ENCODE peak calls at places on chromosomes 13 and 19, in seven cellular contexts. One of them, this sample, is unnamed.

GRCh38 chr19:5108866-5109265 is 140.0 kb downstream of the KDM4B start:
- DNase-seq in astrocyte: no peak
- DNase-seq in tibial artery: no peak
- DNase-seq in colonic mucosa: no peak
- DNase-seq in CD4-positive, alpha-beta T cell: no peak
- DNase-seq in AG04450: no peak
- DNase-seq in keratinocyte: no peak
- DNase-seq in this sample: no peak

GRCh38 chr13:28540612-28541011 is 45.7 kb upstream of the FLT1 start:
- DNase-seq in keratinocyte: no peak
- DNase-seq in tibial artery: no peak
- DNase-seq in astrocyte: no peak
- DNase-seq in colonic mucosa: no peak
- DNase-seq in CD4-positive, alpha-beta T cell: no peak
- DNase-seq in AG04450: no peak
- DNase-seq in this sample: peak; percentile 6

GRCh38 chr13:55553736-55554135 is 1587.0 kb upstream of the PRR20A start:
- DNase-seq in keratinocyte: no peak
- DNase-seq in colonic mucosa: no peak
- DNase-seq in astrocyte: no peak
- DNase-seq in CD4-positive, alpha-beta T cell: no peak
- DNase-seq in tibial artery: no peak
- DNase-seq in AG04450: no peak
- DNase-seq in this sample: no peak

GRCh38 chr13:76522083-76522755 is 364.0 kb downstream of the KCTD12 start:
- DNase-seq in astrocyte: peak; percentile 18
- DNase-seq in AG04450: no peak
- DNase-seq in tibial artery: no peak
- DNase-seq in CD4-positive, alpha-beta T cell: no peak
- DNase-seq in colonic mucosa: no peak
- DNase-seq in keratinocyte: peak; percentile 2
- DNase-seq in this sample: peak; percentile 9

GRCh38 chr13:30877335-30877734 is 28.7 kb upstream of the MEDAG start:
- DNase-seq in AG04450: no peak
- DNase-seq in tibial artery: no peak
- DNase-seq in astrocyte: peak; percentile 83
- DNase-seq in CD4-positive, alpha-beta T cell: no peak
- DNase-seq in colonic mucosa: no peak
- DNase-seq in keratinocyte: no peak
- DNase-seq in this sample: peak; percentile 65

GRCh38 chr13:24060993-24061392 is 99.5 kb upstream of the SPATA13 start:
- DNase-seq in colonic mucosa: no peak
- DNase-seq in keratinocyte: no peak
- DNase-seq in CD4-positive, alpha-beta T cell: no peak
- DNase-seq in astrocyte: no peak
- DNase-seq in tibial artery: no peak
- DNase-seq in AG04450: no peak
- DNase-seq in this sample: no peak

GRCh38 chr19:39401549-39402416 is 4.9 kb upstream of the ZFP36 start:
- DNase-seq in keratinocyte: no peak
- DNase-seq in tibial artery: peak; percentile 89
- DNase-seq in colonic mucosa: peak; percentile 87
- DNase-seq in astrocyte: peak; percentile 85
- DNase-seq in AG04450: no peak
- DNase-seq in CD4-positive, alpha-beta T cell: peak; percentile 75
- DNase-seq in this sample: peak; percentile 85

GRCh38 chr19:53545271-53546065 is 7.5 kb downstream of the ZNF331 start:
- DNase-seq in astrocyte: peak; percentile 86
- DNase-seq in AG04450: no peak
- DNase-seq in tibial artery: no peak
- DNase-seq in CD4-positive, alpha-beta T cell: no peak
- DNase-seq in keratinocyte: no peak
- DNase-seq in colonic mucosa: no peak
- DNase-seq in this sample: peak; percentile 55

GRCh38 chr13:92823059-92823458 is 403.5 kb upstream of the GPC6 start:
- DNase-seq in AG04450: no peak
- DNase-seq in colonic mucosa: no peak
- DNase-seq in CD4-positive, alpha-beta T cell: no peak
- DNase-seq in astrocyte: no peak
- DNase-seq in tibial artery: no peak
- DNase-seq in keratinocyte: no peak
- DNase-seq in this sample: no peak

GRCh38 chr13:30446122-30446500 is 19.6 kb downstream of the HMGB1 start:
- DNase-seq in AG04450: no peak
- DNase-seq in keratinocyte: no peak
- DNase-seq in CD4-positive, alpha-beta T cell: no peak
- DNase-seq in astrocyte: no peak
- DNase-seq in tibial artery: no peak
- DNase-seq in colonic mucosa: no peak
- DNase-seq in this sample: no peak

GRCh38 chr13:98327326-98328314 is 150.6 kb upstream of the RNF113B start:
- DNase-seq in AG04450: peak; percentile 18
- DNase-seq in CD4-positive, alpha-beta T cell: no peak
- DNase-seq in keratinocyte: no peak
- DNase-seq in tibial artery: no peak
- DNase-seq in colonic mucosa: no peak
- DNase-seq in astrocyte: peak; percentile 83
- DNase-seq in this sample: peak; percentile 78

GRCh38 chr19:31595521-31595920 is 246.3 kb upstream of the TSHZ3 start:
- DNase-seq in CD4-positive, alpha-beta T cell: no peak
- DNase-seq in keratinocyte: no peak
- DNase-seq in colonic mucosa: no peak
- DNase-seq in astrocyte: no peak
- DNase-seq in AG04450: no peak
- DNase-seq in tibial artery: no peak
- DNase-seq in this sample: no peak

GRCh38 chr19:18633321-18633720 is 3.5 kb upstream of the KLHL26 start:
- DNase-seq in tibial artery: no peak
- DNase-seq in AG04450: no peak
- DNase-seq in astrocyte: no peak
- DNase-seq in colonic mucosa: peak; percentile 35
- DNase-seq in CD4-positive, alpha-beta T cell: no peak
- DNase-seq in keratinocyte: no peak
- DNase-seq in this sample: no peak

GRCh38 chr13:92769064-92769463 is 457.5 kb upstream of the GPC6 start:
- DNase-seq in CD4-positive, alpha-beta T cell: no peak
- DNase-seq in astrocyte: no peak
- DNase-seq in tibial artery: no peak
- DNase-seq in AG04450: no peak
- DNase-seq in colonic mucosa: no peak
- DNase-seq in keratinocyte: no peak
- DNase-seq in this sample: no peak

GRCh38 chr19:57934820-57935665 is at the start of gene ZNF418:
- DNase-seq in tibial artery: no peak
- DNase-seq in colonic mucosa: peak; percentile 67
- DNase-seq in keratinocyte: no peak
- DNase-seq in AG04450: peak; percentile 43
- DNase-seq in astrocyte: peak; percentile 85
- DNase-seq in CD4-positive, alpha-beta T cell: no peak
- DNase-seq in this sample: peak; percentile 88

GRCh38 chr13:45295536-45295935 is 45.4 kb downstream of the TPT1 start:
- DNase-seq in CD4-positive, alpha-beta T cell: no peak
- DNase-seq in tibial artery: no peak
- DNase-seq in astrocyte: no peak
- DNase-seq in keratinocyte: no peak
- DNase-seq in AG04450: no peak
- DNase-seq in colonic mucosa: no peak
- DNase-seq in this sample: no peak

GRCh38 chr19:39502640-39503417 is 4.1 kb downstream of the DLL3 start:
- DNase-seq in colonic mucosa: peak; percentile 59
- DNase-seq in AG04450: no peak
- DNase-seq in tibial artery: no peak
- DNase-seq in keratinocyte: no peak
- DNase-seq in CD4-positive, alpha-beta T cell: peak; percentile 73
- DNase-seq in astrocyte: peak; percentile 45
- DNase-seq in this sample: no peak

GRCh38 chr19:50550594-50550966 is 17.7 kb downstream of the LRRC4B start:
- DNase-seq in astrocyte: no peak
- DNase-seq in AG04450: no peak
- DNase-seq in CD4-positive, alpha-beta T cell: no peak
- DNase-seq in colonic mucosa: no peak
- DNase-seq in keratinocyte: no peak
- DNase-seq in tibial artery: no peak
- DNase-seq in this sample: no peak

GRCh38 chr13:98366959-98367358 is 189.9 kb upstream of the RNF113B start:
- DNase-seq in AG04450: no peak
- DNase-seq in colonic mucosa: no peak
- DNase-seq in tibial artery: no peak
- DNase-seq in astrocyte: no peak
- DNase-seq in keratinocyte: no peak
- DNase-seq in CD4-positive, alpha-beta T cell: no peak
- DNase-seq in this sample: no peak

GRCh38 chr13:110911880-110912279 is 3.0 kb downstream of the ANKRD10 start:
- DNase-seq in CD4-positive, alpha-beta T cell: no peak
- DNase-seq in astrocyte: peak; percentile 29
- DNase-seq in tibial artery: no peak
- DNase-seq in AG04450: no peak
- DNase-seq in keratinocyte: peak; percentile 69
- DNase-seq in colonic mucosa: no peak
- DNase-seq in this sample: no peak

GRCh38 chr19:36488816-36489138 is 584 bp downstream of the ZNF566 start:
- DNase-seq in astrocyte: no peak
- DNase-seq in colonic mucosa: no peak
- DNase-seq in tibial artery: no peak
- DNase-seq in AG04450: no peak
- DNase-seq in CD4-positive, alpha-beta T cell: no peak
- DNase-seq in keratinocyte: no peak
- DNase-seq in this sample: peak; percentile 3
- H3K27ac ChIP-seq in astrocyte: peak overlapping the region; percentile 98
- H3K27ac ChIP-seq in colonic mucosa: peak overlapping the region; percentile 87
- H3K27ac ChIP-seq in tibial artery: peak overlapping the region; percentile 90
- H3K27ac ChIP-seq in AG04450: peak overlapping the region; percentile 98
- H3K27ac ChIP-seq in CD4-positive, alpha-beta T cell: peak overlapping the region; percentile 84
- H3K27ac ChIP-seq in keratinocyte: peak overlapping the region; percentile 99
- H3K27ac ChIP-seq in this sample: peak overlapping the region; percentile 94

GRCh38 chr19:16661480-16662034 is 618 bp downstream of the TMEM38A start:
- DNase-seq in keratinocyte: no peak
- DNase-seq in AG04450: no peak
- DNase-seq in colonic mucosa: peak; percentile 41
- DNase-seq in CD4-positive, alpha-beta T cell: no peak
- DNase-seq in tibial artery: peak; percentile 91
- DNase-seq in astrocyte: no peak
- DNase-seq in this sample: no peak

GRCh38 chr19:16659464-16659831 is 496 bp downstream of the SMIM7 start:
- DNase-seq in CD4-positive, alpha-beta T cell: no peak
- DNase-seq in keratinocyte: no peak
- DNase-seq in AG04450: no peak
- DNase-seq in astrocyte: no peak
- DNase-seq in tibial artery: no peak
- DNase-seq in colonic mucosa: no peak
- DNase-seq in this sample: no peak

GRCh38 chr19:16660763-16661479 is at the start of gene TMEM38A:
- DNase-seq in AG04450: no peak
- DNase-seq in CD4-positive, alpha-beta T cell: peak; percentile 12
- DNase-seq in astrocyte: no peak
- DNase-seq in colonic mucosa: peak; percentile 58
- DNase-seq in tibial artery: peak; percentile 82
- DNase-seq in keratinocyte: no peak
- DNase-seq in this sample: no peak

GRCh38 chr19:16657384-16657783 is 2.6 kb downstream of the SMIM7 start:
- DNase-seq in tibial artery: no peak
- DNase-seq in AG04450: no peak
- DNase-seq in keratinocyte: no peak
- DNase-seq in colonic mucosa: no peak
- DNase-seq in astrocyte: no peak
- DNase-seq in CD4-positive, alpha-beta T cell: no peak
- DNase-seq in this sample: no peak

DNA sequence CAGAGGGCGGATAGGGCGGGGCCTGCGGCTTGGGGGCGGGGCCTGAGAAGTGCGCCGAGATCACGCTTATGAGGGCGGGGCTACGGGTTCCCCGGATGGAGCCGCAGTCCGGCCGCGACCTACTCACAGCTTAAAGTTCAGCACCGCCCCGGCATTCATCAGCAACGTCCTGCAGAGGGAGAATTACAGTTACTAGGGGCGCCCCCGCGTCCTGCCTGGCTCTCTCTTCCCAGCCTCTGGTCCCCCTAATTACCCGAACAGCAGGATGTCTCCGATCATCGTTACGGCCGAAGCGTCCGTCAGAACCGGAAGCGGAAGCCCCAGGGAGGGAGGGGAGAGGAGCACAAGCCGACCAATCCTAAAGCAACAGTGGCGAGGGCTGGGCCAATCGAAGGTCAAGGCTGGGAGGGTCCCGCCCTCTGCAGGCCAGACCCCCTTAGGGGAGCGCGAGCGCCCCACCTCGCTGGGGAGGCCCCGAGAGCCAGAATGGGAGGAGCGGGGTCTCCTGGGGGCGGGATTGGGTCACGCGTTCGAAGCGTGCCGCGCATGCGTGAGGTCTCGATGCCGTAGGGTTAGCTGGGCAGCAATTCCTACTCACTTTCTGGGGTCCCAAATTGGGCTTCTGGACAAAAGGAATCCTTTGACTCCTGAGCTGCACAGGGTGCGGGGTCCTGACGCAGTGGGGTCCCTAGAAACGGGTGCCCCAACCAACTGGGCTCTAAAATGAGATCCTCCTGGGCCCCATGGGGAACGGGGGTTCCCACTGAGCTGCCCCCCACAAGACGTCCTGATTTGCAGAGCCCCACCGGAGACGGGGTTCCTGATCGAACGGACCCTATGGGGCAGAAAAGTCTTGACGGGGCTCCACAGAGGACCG is at the start of gene SMIM7:
- DNase-seq in CD4-positive, alpha-beta T cell: peak; percentile 97
- DNase-seq in tibial artery: peak; percentile 99
- DNase-seq in AG04450: peak; percentile 98
- DNase-seq in astrocyte: peak; percentile 95
- DNase-seq in colonic mucosa: peak; percentile 98
- DNase-seq in keratinocyte: peak; percentile 89
- DNase-seq in this sample: peak; percentile 97
- TF ChIP-seq CTCF in CD4-positive, alpha-beta T cell: no peak
- TF ChIP-seq CTCF in tibial artery: no peak
- TF ChIP-seq CTCF in AG04450: peak; percentile 14
- TF ChIP-seq CTCF in astrocyte: no peak
- TF ChIP-seq CTCF in colonic mucosa: no peak
- TF ChIP-seq CTCF in keratinocyte: no peak
- TF ChIP-seq CTCF in this sample: peak; percentile 20

GRCh38 chr19:34397853-34398252 is 6.3 kb upstream of the PDCD2L start:
- DNase-seq in CD4-positive, alpha-beta T cell: no peak
- DNase-seq in colonic mucosa: no peak
- DNase-seq in AG04450: no peak
- DNase-seq in tibial artery: no peak
- DNase-seq in astrocyte: no peak
- DNase-seq in keratinocyte: no peak
- DNase-seq in this sample: no peak
- H3K27ac ChIP-seq in CD4-positive, alpha-beta T cell: no peak overlapping the region
- H3K27ac ChIP-seq in colonic mucosa: no peak overlapping the region
- H3K27ac ChIP-seq in AG04450: no peak overlapping the region
- H3K27ac ChIP-seq in tibial artery: no peak overlapping the region
- H3K27ac ChIP-seq in astrocyte: no peak overlapping the region
- H3K27ac ChIP-seq in keratinocyte: no peak overlapping the region
- H3K27ac ChIP-seq in this sample: no peak overlapping the region

DNA sequence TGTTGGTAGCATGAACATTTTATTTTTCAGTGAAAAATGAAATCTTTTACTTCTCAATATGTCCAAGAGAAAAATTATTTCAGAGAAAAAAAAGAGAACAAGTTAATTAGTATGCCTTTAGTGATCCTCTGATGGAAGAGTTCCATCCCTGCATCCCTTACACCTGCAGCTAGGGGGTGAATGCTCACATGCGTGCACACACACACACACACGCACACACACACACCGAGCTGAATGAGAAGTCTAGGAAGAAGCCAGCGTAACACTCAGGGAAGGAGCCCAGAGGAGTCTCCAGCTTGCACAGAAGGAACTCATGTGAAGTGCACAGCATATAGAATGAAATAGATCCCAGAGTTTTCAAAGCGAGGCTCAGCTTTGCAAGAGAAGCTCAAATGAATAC is 510.5 kb downstream of the IRS2 start:
- DNase-seq in tibial artery: no peak
- DNase-seq in colonic mucosa: no peak
- DNase-seq in AG04450: no peak
- DNase-seq in CD4-positive, alpha-beta T cell: no peak
- DNase-seq in astrocyte: no peak
- DNase-seq in keratinocyte: no peak
- DNase-seq in this sample: no peak
- TF ChIP-seq CTCF in tibial artery: no peak
- TF ChIP-seq CTCF in colonic mucosa: peak; percentile 18
- TF ChIP-seq CTCF in AG04450: peak; percentile 31
- TF ChIP-seq CTCF in CD4-positive, alpha-beta T cell: no peak
- TF ChIP-seq CTCF in astrocyte: peak; percentile 10
- TF ChIP-seq CTCF in keratinocyte: peak; percentile 44
- TF ChIP-seq CTCF in this sample: peak; percentile 50